ENCODE peak calls at places on chromosomes 2 and 18, in ten cellular contexts. A is neural crest cell, J is lung, I is breast epithelium, U is kidney epithelial cell, E is choroid plexus epithelial cell, Q is left ventricle myocardium inferior, F is AG09309, V is lower lobe of right lung, L is brain microvascular endothelial cell. C is an unnamed sample.

GRCh38 chr18:43484710-43485109 is 207.4 kb upstream of the SYT4 start:
- DNase-seq in U (no peak), V (no peak), E (no peak), Q (no peak), F (no peak), A (no peak), I (no peak), L (no peak), J (no peak), C (no peak)

GRCh38 chr2:96145028-96145939 is at the start of gene DUSP2:
- DNase-seq in I (peak; percentile 89), F (no peak), J (peak; percentile 76), Q (peak; percentile 74), U (no peak), A (no peak), E (peak; percentile 69), L (peak; percentile 22), V (peak; percentile 88), C (peak; percentile 44)

GRCh38 chr2:715847-716573 is 38.8 kb upstream of the TMEM18 start:
- DNase-seq in A (no peak), U (no peak), E (peak; percentile 65), L (peak; percentile 5), I (no peak), Q (no peak), J (no peak), F (no peak), V (no peak), C (no peak)

GRCh38 chr2:74440378-74441110 is 1.2 kb downstream of the RTKN start:
- DNase-seq in E (peak; percentile 77), U (no peak), V (peak; percentile 87), A (peak; percentile 85), J (peak; percentile 83), Q (peak; percentile 91), F (peak; percentile 25), L (peak; percentile 68), I (peak; percentile 73), C (peak; percentile 42)

GRCh38 chr2:86052676-86053075 is 53.0 kb downstream of the POLR1A start:
- DNase-seq in A (no peak), E (no peak), J (no peak), V (no peak), I (peak; percentile 7), Q (no peak), F (no peak), L (no peak), U (no peak), C (no peak)

GRCh38 chr18:22623513-22623912 is 205.8 kb upstream of the CTAGE1 start:
- DNase-seq in L (no peak), J (no peak), E (no peak), I (no peak), Q (no peak), F (no peak), U (no peak), A (no peak), V (no peak), C (no peak)

GRCh38 chr2:46555646-46556205 is 76.4 kb downstream of the TMEM247 start:
- DNase-seq in J (no peak), E (no peak), V (no peak), F (no peak), A (no peak), I (no peak), U (no peak), L (no peak), Q (no peak), C (no peak)

GRCh38 chr2:235047171-235048160 is 95.6 kb downstream of the SH3BP4 start:
- DNase-seq in V (no peak), I (no peak), A (no peak), E (no peak), U (no peak), F (no peak), J (no peak), Q (no peak), L (no peak), C (no peak)

GRCh38 chr2:153870308-153870707 is 1.4 kb upstream of the GALNT13 start:
- DNase-seq in U (no peak), F (no peak), E (no peak), Q (no peak), J (no peak), A (no peak), I (no peak), L (no peak), V (no peak), C (no peak)
- TF ChIP-seq CTCF in U (no peak), F (no peak), E (no peak), Q (no peak), J (no peak), A (peak; percentile 49), I (no peak), L (no peak), V (no peak), C (no peak)

GRCh38 chr2:113084249-113085000 is 16.7 kb downstream of the IL1F10 start:
- DNase-seq in A (no peak), L (no peak), Q (no peak), E (peak; percentile 32), J (no peak), U (no peak), F (no peak), I (no peak), V (no peak), C (no peak)
- TF ChIP-seq CTCF in A (no peak), L (peak; percentile 43), Q (peak; percentile 42), E (peak; percentile 54), J (peak; percentile 9), U (peak; percentile 34), F (peak; percentile 44), I (no peak), V (peak; percentile 35), C (no peak)

GRCh38 chr2:16241166-16242160 is 301.1 kb downstream of the MYCN start:
- DNase-seq in A (no peak), V (no peak), L (no peak), F (no peak), U (no peak), I (no peak), J (no peak), Q (no peak), E (no peak), C (no peak)
- TF ChIP-seq CTCF in A (no peak), V (no peak), L (no peak), F (no peak), U (no peak), I (no peak), J (no peak), Q (no peak), E (no peak), C (no peak)

GRCh38 chr2:65277791-65278449 is 50.3 kb downstream of the ACTR2 start:
- DNase-seq in U (no peak), E (peak; percentile 50), L (no peak), I (no peak), A (no peak), F (no peak), J (peak; percentile 77), Q (no peak), V (peak; percentile 62), C (no peak)
- TF ChIP-seq CTCF in U (no peak), E (peak; percentile 27), L (peak; percentile 18), I (no peak), A (no peak), F (peak; percentile 4), J (no peak), Q (no peak), V (no peak), C (no peak)